ENCODE peak calls at places on chromosome 6, in nine cellular contexts. S is psoas muscle; V is keratinocyte; J is NCI-H460; U is activated CD4-positive, alpha-beta T cell treated with anti-CD3 and anti-CD28 coated beads, Interleukin-2, amount 10 ng/mL, durations not matched to agents 24 days and 14 days; Z is NCI-H748 treated with DMSO at 0.1 percent for 48 hours; O is NCI-H510A treated with DMSO at 0.1 percent for 48 hours; B is kidney epithelial cell; L is HCEC 1CT. Y is an unnamed sample.

GRCh38 chr6:90219168-90219985 is 77.3 kb downstream of the BACH2 start:
- DNase-seq in S (peak), V (no peak), J (no peak), U (peak), Z (no peak), O (peak), B (peak), L (peak), Y (peak)

GRCh38 chr6:71410164-71410566 is 121.6 kb downstream of the OGFRL1 start:
- DNase-seq in S (no peak), V (peak), J (no peak), U (no peak), Z (no peak), O (no peak), B (peak), L (no peak), Y (no peak)

GRCh38 chr6:27145731-27146455 is 101.6 kb upstream of the PRSS16 start:
- DNase-seq in S (peak), V (peak), J (peak), U (peak), Z (peak), O (peak), B (peak), L (peak), Y (peak)

GRCh38 chr6:168088161-168089106 is 9.4 kb upstream of the FRMD1 start:
- DNase-seq in S (peak), V (no peak), J (no peak), U (no peak), Z (no peak), O (peak), B (peak), L (no peak), Y (peak)

GRCh38 chr6:119241124-119241491 is 108.5 kb downstream of the MAN1A1 start:
- DNase-seq in S (no peak), V (no peak), J (no peak), U (no peak), Z (peak), O (peak), B (no peak), L (peak), Y (peak)

GRCh38 chr6:116127771-116128493 is 2.0 kb upstream of the COL10A1 start:
- DNase-seq in S (no peak), V (no peak), J (no peak), U (no peak), Z (no peak), O (no peak), B (no peak), L (no peak), Y (no peak)

GRCh38 chr6:1190361-1190760 is 121.5 kb upstream of the FOXQ1 start:
- DNase-seq in S (no peak), V (no peak), J (no peak), U (no peak), Z (no peak), O (no peak), B (peak), L (peak), Y (peak)

GRCh38 chr6:22231616-22232015 is 65.2 kb downstream of the PRL start:
- DNase-seq in S (no peak), V (peak), J (no peak), U (no peak), Z (no peak), O (no peak), B (peak), L (no peak), Y (no peak)

GRCh38 chr6:10151144-10151915 is 263.5 kb downstream of the TFAP2A start:
- DNase-seq in S (no peak), V (no peak), J (no peak), U (no peak), Z (peak), O (no peak), B (no peak), L (no peak), Y (no peak)

GRCh38 chr6:43737272-43738081 is 32.5 kb upstream of the VEGFA start:
- DNase-seq in S (peak), V (peak), J (no peak), U (no peak), Z (no peak), O (no peak), B (no peak), L (no peak), Y (no peak)

GRCh38 chr6:25835442-25836283 is 3.8 kb upstream of the SLC17A1 start:
- DNase-seq in S (no peak), V (no peak), J (no peak), U (no peak), Z (no peak), O (no peak), B (no peak), L (no peak), Y (no peak)

GRCh38 chr6:141830530-141830929 is 302.2 kb upstream of the GJE1 start:
- DNase-seq in S (no peak), V (no peak), J (no peak), U (no peak), Z (no peak), O (no peak), B (no peak), L (no peak), Y (no peak)

GRCh38 chr6:69285054-69285453 is 511.8 kb downstream of the LMBRD1 start:
- DNase-seq in S (no peak), V (no peak), J (no peak), U (no peak), Z (no peak), O (no peak), B (no peak), L (no peak), Y (no peak)

GRCh38 chr6:125094563-125094962 is 59.0 kb upstream of the TPD52L1 start:
- DNase-seq in S (no peak), V (no peak), J (no peak), U (no peak), Z (no peak), O (no peak), B (no peak), L (peak), Y (no peak)

GRCh38 chr6:166520905-166521834 is 65.3 kb downstream of the RAMACL start:
- DNase-seq in S (no peak), V (no peak), J (no peak), U (no peak), Z (no peak), O (no peak), B (no peak), L (peak), Y (no peak)

GRCh38 chr6:167134448-167135328 is 11.8 kb downstream of the CCR6 start:
- DNase-seq in S (no peak), V (no peak), J (no peak), U (no peak), Z (no peak), O (no peak), B (no peak), L (no peak), Y (no peak)

GRCh38 chr6:18269253-18269652 is 4.9 kb upstream of the DEK start:
- DNase-seq in S (no peak), V (peak), J (no peak), U (peak), Z (no peak), O (no peak), B (no peak), L (peak), Y (no peak)

GRCh38 chr6:108119212-108120141 is 44.9 kb upstream of the OSTM1 start:
- DNase-seq in S (no peak), V (no peak), J (no peak), U (no peak), Z (no peak), O (no peak), B (no peak), L (no peak), Y (no peak)

GRCh38 chr6:77397561-77397960 is 65.7 kb downstream of the HTR1B start:
- DNase-seq in S (no peak), V (no peak), J (no peak), U (no peak), Z (no peak), O (no peak), B (no peak), L (peak), Y (no peak)

GRCh38 chr6:159929819-159930218 is 39.0 kb downstream of the MAS1 start:
- DNase-seq in S (no peak), V (no peak), J (no peak), U (no peak), Z (no peak), O (peak), B (no peak), L (no peak), Y (no peak)

GRCh38 chr6:21005816-21006553 is 471.7 kb downstream of the CDKAL1 start:
- DNase-seq in S (no peak), V (peak), J (peak), U (no peak), Z (no peak), O (no peak), B (peak), L (peak), Y (no peak)

GRCh38 chr6:37551446-37551845 is 51.8 kb upstream of the CCDC167 start:
- DNase-seq in S (no peak), V (no peak), J (no peak), U (no peak), Z (no peak), O (no peak), B (no peak), L (no peak), Y (no peak)

GRCh38 chr6:38114976-38115632 is 295.6 kb downstream of the ZFAND3 start:
- DNase-seq in S (no peak), V (no peak), J (no peak), U (no peak), Z (no peak), O (peak), B (no peak), L (no peak), Y (no peak)

GRCh38 chr6:166999845-167000253 is 652 bp downstream of the CEP43 start:
- DNase-seq in S (no peak), V (no peak), J (no peak), U (no peak), Z (peak), O (no peak), B (no peak), L (peak), Y (no peak)

GRCh38 chr6:41454189-41454789 is 91.9 kb upstream of the FOXP4 start:
- DNase-seq in S (no peak), V (no peak), J (no peak), U (no peak), Z (no peak), O (no peak), B (no peak), L (no peak), Y (no peak)

GRCh38 chr6:128368213-128369000 is 152.0 kb downstream of the PTPRK start:
- DNase-seq in S (no peak), V (no peak), J (no peak), U (no peak), Z (no peak), O (no peak), B (no peak), L (peak), Y (no peak)

GRCh38 chr6:73030257-73030656 is 195.0 kb downstream of the KHDC1L start:
- DNase-seq in S (no peak), V (no peak), J (no peak), U (no peak), Z (no peak), O (no peak), B (no peak), L (peak), Y (no peak)

GRCh38 chr6:29705389-29706231 is 17.6 kb upstream of the HLA-F start:
- DNase-seq in S (no peak), V (no peak), J (peak), U (peak), Z (peak), O (peak), B (no peak), L (peak), Y (no peak)

GRCh38 chr6:117449549-117450439 is 24.1 kb upstream of the ROS1 start:
- DNase-seq in S (no peak), V (no peak), J (peak), U (peak), Z (peak), O (peak), B (peak), L (peak), Y (no peak)

GRCh38 chr6:18004256-18004985 is 17.0 kb upstream of the KIF13A start:
- DNase-seq in S (no peak), V (no peak), J (no peak), U (no peak), Z (no peak), O (no peak), B (no peak), L (no peak), Y (no peak)

GRCh38 chr6:134702279-134702678 is 247.6 kb downstream of the ALDH8A1 start:
- DNase-seq in S (no peak), V (no peak), J (no peak), U (no peak), Z (no peak), O (no peak), B (no peak), L (no peak), Y (no peak)

GRCh38 chr6:22320750-22321149 is 23.9 kb upstream of the PRL start:
- DNase-seq in S (no peak), V (no peak), J (no peak), U (no peak), Z (no peak), O (no peak), B (peak), L (peak), Y (peak)

GRCh38 chr6:31203345-31203979 is 33.0 kb upstream of the POU5F1 start:
- DNase-seq in S (no peak), V (peak), J (peak), U (peak), Z (peak), O (peak), B (no peak), L (peak), Y (no peak)

GRCh38 chr6:144681334-144681733 is 396.2 kb downstream of the UTRN start:
- DNase-seq in S (no peak), V (no peak), J (no peak), U (no peak), Z (no peak), O (no peak), B (no peak), L (no peak), Y (no peak)

GRCh38 chr6:156970595-156971112 is 193.5 kb downstream of the ARID1B start:
- DNase-seq in S (no peak), V (no peak), J (no peak), U (no peak), Z (no peak), O (no peak), B (no peak), L (no peak), Y (no peak)

GRCh38 chr6:130215526-130215925 is 7.2 kb downstream of the SAMD3 start:
- DNase-seq in S (no peak), V (no peak), J (no peak), U (peak), Z (no peak), O (no peak), B (no peak), L (no peak), Y (no peak)

GRCh38 chr6:43743682-43744381 is 26.2 kb upstream of the VEGFA start:
- DNase-seq in S (no peak), V (no peak), J (no peak), U (no peak), Z (no peak), O (no peak), B (no peak), L (no peak), Y (no peak)

GRCh38 chr6:125794342-125795137 is 3.8 kb downstream of the NCOA7 start:
- DNase-seq in S (no peak), V (no peak), J (no peak), U (no peak), Z (no peak), O (no peak), B (no peak), L (peak), Y (no peak)

GRCh38 chr6:168209420-168209819 is 110.2 kb downstream of the DACT2 start:
- DNase-seq in S (no peak), V (no peak), J (no peak), U (no peak), Z (no peak), O (no peak), B (no peak), L (no peak), Y (no peak)

GRCh38 chr6:89853068-89853467 is 23.4 kb downstream of the CASP8AP2 start:
- DNase-seq in S (no peak), V (no peak), J (no peak), U (no peak), Z (no peak), O (no peak), B (no peak), L (no peak), Y (peak)